ENCODE peak calls at places on chromosomes 5 and 9, in six cellular contexts. W is HFF-Myc; S is GM10248; O is activated CD4-positive, CD25-positive, alpha-beta regulatory T cell treated with anti-CD3 and anti-CD28 coated beads, Interleukin-2, amount 50 U/mL, for 72 hours; B is dorsolateral prefrontal cortex; E is stimulated activated CD4-positive, alpha-beta T cell treated with anti-CD3 and anti-CD28 coated beads, Interleukin-4, amount 100 ng/mL, for 24 hours. P is an unnamed sample.

GRCh38 chr5:164501344-164501743 is 995.9 kb downstream of the MAT2B start:
- DNase-seq in O (no peak), W (no peak), E (no peak), S (no peak), B (no peak), P (no peak)

GRCh38 chr5:172564187-172564586 is 76.9 kb upstream of the NEURL1B start:
- DNase-seq in W (no peak), E (no peak), S (no peak), O (no peak), B (no peak), P (no peak)

GRCh38 chr5:82100303-82101077 is 128.7 kb downstream of the ATG10 start:
- DNase-seq in E (no peak), O (no peak), W (peak), S (peak), B (no peak), P (no peak)

GRCh38 chr9:19946446-19947109 is 157.7 kb upstream of the SLC24A2 start:
- DNase-seq in O (no peak), S (no peak), E (no peak), B (peak), W (no peak), P (peak)

GRCh38 chr5:82151622-82152021 is 126.5 kb downstream of the RPS23 start:
- DNase-seq in W (no peak), B (no peak), S (no peak), O (no peak), E (no peak), P (no peak)

GRCh38 chr5:148457183-148457620 is 73.4 kb downstream of the FBXO38 start:
- DNase-seq in O (no peak), S (no peak), E (peak), W (no peak), B (no peak), P (no peak)

GRCh38 chr5:112142769-112143270 is 276.3 kb downstream of the EPB41L4A start:
- DNase-seq in W (no peak), B (no peak), S (no peak), E (no peak), O (no peak), P (no peak)

GRCh38 chr5:137470111-137470920 is 28.8 kb downstream of the SPOCK1 start:
- DNase-seq in W (peak), E (no peak), O (no peak), S (no peak), B (no peak), P (no peak)

GRCh38 chr9:5357431-5358105 is 17.9 kb upstream of the RLN1 start:
- DNase-seq in B (no peak), E (no peak), S (no peak), O (no peak), W (no peak), P (no peak)

GRCh38 chr9:131266301-131267229 is 9.7 kb downstream of the FAM78A start:
- DNase-seq in S (no peak), W (no peak), B (no peak), O (no peak), E (peak), P (peak)

GRCh38 chr5:93224624-93225023 is 356.4 kb downstream of the NR2F1-AS1 start:
- DNase-seq in B (no peak), W (no peak), S (no peak), O (no peak), E (no peak), P (no peak)

GRCh38 chr5:10453564-10453963 is 11.9 kb downstream of the ROPN1L start:
- DNase-seq in O (no peak), S (no peak), B (no peak), E (no peak), W (no peak), P (no peak)

GRCh38 chr5:114377946-114378345 is 16.1 kb downstream of the KCNN2 start:
- DNase-seq in S (no peak), B (no peak), E (no peak), W (no peak), O (no peak), P (no peak)

GRCh38 chr5:133682496-133682895 is 70.2 kb upstream of the FSTL4 start:
- DNase-seq in W (no peak), B (no peak), O (no peak), E (no peak), S (no peak), P (no peak)

GRCh38 chr9:126514037-126514821 is 99.5 kb upstream of the LMX1B start:
- DNase-seq in B (no peak), O (peak), W (no peak), S (peak), E (peak), P (peak)

GRCh38 chr9:122816163-122816867 is 12.1 kb downstream of the PDCL start:
- DNase-seq in O (peak), S (no peak), B (no peak), E (peak), W (no peak), P (peak)

GRCh38 chr5:155092318-155092717 is 78.8 kb downstream of the KIF4B start:
- DNase-seq in O (no peak), E (no peak), W (no peak), S (no peak), B (no peak), P (no peak)

GRCh38 chr5:121366515-121366914 is 485.2 kb upstream of the FTMT start:
- DNase-seq in W (no peak), B (no peak), S (no peak), E (no peak), O (no peak), P (no peak)

GRCh38 chr5:167853421-167853820 is 438.0 kb upstream of the WWC1 start:
- DNase-seq in O (no peak), W (no peak), B (no peak), E (no peak), S (no peak), P (no peak)

GRCh38 chr9:31674264-31674663 is 710.2 kb upstream of the ACO1 start:
- DNase-seq in S (no peak), O (no peak), B (no peak), W (no peak), E (no peak), P (no peak)

GRCh38 chr5:43316421-43316820 is 3.2 kb upstream of the HMGCS1 start:
- DNase-seq in W (no peak), B (no peak), S (no peak), E (no peak), O (no peak), P (no peak)

GRCh38 chr9:84230355-84231136 is 110.0 kb downstream of the SLC28A3 start:
- DNase-seq in O (no peak), W (peak), S (no peak), B (no peak), E (no peak), P (no peak)

GRCh38 chr5:25006734-25007133 is 362.0 kb upstream of the CDH10 start:
- DNase-seq in O (no peak), S (no peak), E (no peak), W (no peak), B (no peak), P (no peak)

GRCh38 chr9:132327537-132327936 is 27.2 kb downstream of the SETX start:
- DNase-seq in W (no peak), B (no peak), O (no peak), E (no peak), S (no peak), P (no peak)

GRCh38 chr9:125233678-125234077 is 7.5 kb downstream of the HSPA5 start:
- DNase-seq in S (no peak), E (no peak), O (no peak), W (peak), B (no peak), P (no peak)

GRCh38 chr5:75089662-75090061 is 37.3 kb upstream of the GCNT4 start:
- DNase-seq in O (no peak), E (no peak), S (no peak), W (no peak), B (no peak), P (no peak)

GRCh38 chr9:83477571-83477970 is 60.6 kb downstream of the FRMD3 start:
- DNase-seq in O (no peak), S (no peak), W (no peak), E (no peak), B (no peak), P (no peak)

GRCh38 chr5:149549461-149550266 is 1.6 kb downstream of the CSNK1A1 start:
- DNase-seq in S (peak), O (no peak), B (peak), W (no peak), E (peak), P (peak)

GRCh38 chr9:138010861-138011260 is 133.3 kb downstream of the CACNA1B start:
- DNase-seq in E (no peak), W (no peak), S (no peak), O (no peak), B (peak), P (no peak)

GRCh38 chr5:39137391-39138181 is 63.4 kb upstream of the RICTOR start:
- DNase-seq in O (no peak), S (no peak), W (no peak), B (no peak), E (no peak), P (no peak)

GRCh38 chr5:113404269-113404668 is 30.5 kb downstream of the TSSK1B start:
- DNase-seq in O (no peak), B (no peak), E (no peak), W (no peak), S (no peak), P (no peak)

GRCh38 chr5:74616236-74617146 is 24.0 kb downstream of the ENC1 start:
- DNase-seq in E (no peak), S (no peak), W (no peak), O (no peak), B (no peak), P (no peak)

GRCh38 chr9:76658510-76659231 is 105.6 kb upstream of the PCA3 start:
- DNase-seq in E (no peak), S (peak), O (no peak), W (peak), B (no peak), P (no peak)